ENCODE peak calls at places on chromosomes 2 and 18, in five cellular contexts. D is EH; W is NCI-H345; P is stimulated activated CD4-positive, alpha-beta T cell treated with anti-CD3 and anti-CD28 coated beads, Interleukin-15, amount 100 ng/mL, for 48 hours; S is NCI-H1048. A is an unnamed sample.

GRCh38 chr18:78980777-78981651 is 1.4 kb downstream of the SALL3 start:
- DNase-seq in P (no peak), S (no peak), D (no peak), W (peak), A (no peak)

GRCh38 chr2:127695491-127696472 is 5.5 kb upstream of the SFT2D3 start:
- DNase-seq in P (no peak), S (no peak), D (peak), W (no peak), A (peak)

GRCh38 chr18:5145168-5145857 is 51.7 kb downstream of the AKAIN1 start:
- DNase-seq in D (no peak), S (no peak), P (no peak), W (no peak), A (no peak)

GRCh38 chr2:37231251-37232130 is at the start of the genes CEBPZ and NDUFAF7:
- DNase-seq in P (peak), S (peak), W (peak), D (peak), A (peak)

GRCh38 chr2:1633936-1634587 is 110.3 kb downstream of the PXDN start:
- DNase-seq in W (no peak), D (no peak), P (no peak), S (no peak), A (no peak)

GRCh38 chr18:74731097-74731496 is 133.4 kb downstream of the ZNF407 start:
- DNase-seq in W (no peak), S (no peak), P (no peak), D (peak), A (no peak)

GRCh38 chr2:30765876-30766470 is 41.3 kb downstream of the CAPN13 start:
- DNase-seq in W (no peak), P (no peak), D (no peak), S (no peak), A (no peak)

GRCh38 chr18:39951321-39951720 is 2003.7 kb upstream of the PIK3C3 start:
- DNase-seq in S (no peak), W (no peak), D (peak), P (no peak), A (no peak)

A was measured in testis.